ENCODE peak calls at places on chromosomes 5 and 9, in eight cellular contexts. Z is tibial nerve; X is cardiac muscle cell; K is mesendoderm; N is A549; D is CD4-positive, CD25-positive, alpha-beta regulatory T cell; P is SK-N-SH; Y is CD8-positive, alpha-beta T cell. L is an unnamed sample.

GRCh38 chr9:107827884-107828283 is 338.3 kb upstream of the KLF4 start:
- DNase-seq in P (no peak), D (no peak), Y (no peak), K (no peak), Z (no peak), N (no peak), X (no peak), L (no peak)

GRCh38 chr9:98083566-98084135 is 27.1 kb downstream of the NANS start:
- DNase-seq in X (no peak), N (no peak), Z (no peak), D (no peak), Y (no peak), K (no peak), P (no peak), L (no peak)

GRCh38 chr5:179221196-179221876 is 123.9 kb downstream of the ADAMTS2 start:
- DNase-seq in Y (no peak), X (no peak), K (no peak), Z (no peak), D (no peak), N (no peak), P (peak; percentile 21), L (no peak)

GRCh38 chr5:76724871-76725270 is 8.9 kb downstream of the F2R start:
- DNase-seq in Y (no peak), K (peak; percentile 20), P (no peak), N (peak; percentile 35), Z (no peak), D (no peak), X (no peak), L (no peak)

GRCh38 chr9:113328045-113328782 is 11.9 kb downstream of the WDR31 start:
- DNase-seq in N (no peak), K (no peak), Z (no peak), X (no peak), P (no peak), D (no peak), Y (no peak), L (no peak)

GRCh38 chr9:33229359-33230120 is 10.4 kb upstream of the SPINK4 start:
- DNase-seq in Y (no peak), D (no peak), X (no peak), Z (no peak), K (peak; percentile 50), N (peak; percentile 82), P (no peak), L (no peak)

GRCh38 chr9:86945868-86946711 is 1.2 kb downstream of the GAS1 start:
- DNase-seq in K (peak; percentile 77), D (peak; percentile 68), N (peak; percentile 45), P (peak; percentile 82), Z (peak; percentile 28), X (peak; percentile 80), Y (peak; percentile 71), L (peak; percentile 73)

GRCh38 chr5:1769017-1769640 is 30.5 kb downstream of the MRPL36 start:
- DNase-seq in D (no peak), N (no peak), Z (no peak), K (no peak), Y (no peak), X (no peak), P (no peak), L (no peak)

GRCh38 chr5:17190242-17190778 is 27.1 kb upstream of the BASP1 start:
- DNase-seq in D (no peak), P (peak; percentile 35), X (peak; percentile 95), Z (peak; percentile 77), Y (no peak), K (peak; percentile 76), N (peak; percentile 33), L (no peak)

GRCh38 chr5:177455036-177455660 is 8.5 kb downstream of the PRR7 start:
- DNase-seq in K (peak; percentile 90), D (peak; percentile 94), P (peak; percentile 75), Z (no peak), X (peak; percentile 68), Y (peak; percentile 92), N (peak; percentile 84), L (peak; percentile 94)

DNA sequence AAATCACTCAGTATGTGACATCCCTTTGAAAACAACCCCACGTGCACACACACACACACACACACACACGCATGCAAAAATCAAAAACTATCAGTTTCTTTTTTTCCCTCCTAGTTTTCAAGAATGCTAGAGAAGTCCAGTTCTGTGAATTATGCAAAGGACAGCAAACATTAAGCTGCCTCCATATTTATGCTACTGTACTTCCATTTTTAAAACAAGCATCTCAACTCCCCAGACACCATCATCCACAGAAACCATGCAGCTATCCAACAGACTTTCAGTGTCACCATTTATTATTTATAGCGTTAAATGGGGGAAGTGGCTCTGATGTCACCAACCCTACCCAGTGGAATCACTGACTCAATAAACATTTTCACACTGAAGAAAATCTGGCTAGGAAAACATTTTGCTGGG is 1.6 kb downstream of the FBXW11 start:
- DNase-seq in Z (no peak), Y (no peak), P (no peak), D (peak; percentile 18), X (peak; percentile 11), K (no peak), N (no peak), L (peak; percentile 24)
- H3K4me3 ChIP-seq in Z (peak overlapping the region; percentile 98), Y (peak overlapping the region; percentile 96), P (peak overlapping the region; percentile 94), D (peak overlapping the region; percentile 89), X (peak overlapping the region; percentile 90), K (no peak overlapping the region), N (peak overlapping the region; percentile 93), L (no peak overlapping the region)

GRCh38 chr5:95923918-95924559 is 37.6 kb downstream of the ELL2 start:
- DNase-seq in X (no peak), Y (no peak), Z (no peak), K (no peak), N (no peak), P (no peak), D (no peak), L (no peak)

GRCh38 chr5:95920822-95921221 is 40.8 kb downstream of the ELL2 start:
- DNase-seq in P (no peak), D (no peak), N (no peak), K (no peak), X (no peak), Z (no peak), Y (no peak), L (no peak)

GRCh38 chr5:95919658-95920057 is 42.0 kb downstream of the ELL2 start:
- DNase-seq in Z (no peak), P (no peak), K (no peak), Y (no peak), N (no peak), D (no peak), X (no peak), L (no peak)

GRCh38 chr5:95922798-95923197 is 38.9 kb downstream of the ELL2 start:
- DNase-seq in D (no peak), N (no peak), X (no peak), Z (no peak), K (no peak), P (no peak), Y (no peak), L (no peak)

GRCh38 chr5:95921501-95921900 is 40.1 kb downstream of the ELL2 start:
- DNase-seq in K (no peak), D (no peak), X (no peak), Z (no peak), P (no peak), N (no peak), Y (no peak), L (no peak)
- H3K4me1 ChIP-seq in K (no peaks in the 10 kb centered on the region), D (no peaks in the 10 kb centered on the region), X (peaks cover 28% of the 10 kb centered on the region), Z (no peaks in the 10 kb centered on the region), P (no peaks in the 10 kb centered on the region), N (peaks cover 21% of the 10 kb centered on the region), Y (peaks cover 3% of the 10 kb centered on the region), L (no peaks in the 10 kb centered on the region)

GRCh38 chr9:100408541-100409175 is 18.3 kb upstream of the MSANTD3 start:
- DNase-seq in Z (no peak), P (no peak), Y (no peak), K (no peak), X (no peak), D (no peak), N (no peak), L (no peak)

GRCh38 chr9:100409176-100409556 is 17.8 kb upstream of the MSANTD3 start:
- DNase-seq in Z (no peak), K (no peak), N (no peak), X (no peak), D (no peak), Y (no peak), P (no peak), L (no peak)

GRCh38 chr9:100406962-100407361 is 20.0 kb upstream of the MSANTD3 start:
- DNase-seq in X (no peak), Z (no peak), P (no peak), D (no peak), K (no peak), Y (no peak), N (no peak), L (no peak)

GRCh38 chr9:100413839-100414420 is 13.0 kb upstream of the MSANTD3 start:
- DNase-seq in Y (no peak), D (no peak), X (no peak), P (no peak), K (no peak), Z (no peak), N (no peak), L (no peak)

GRCh38 chr9:100411472-100412270 is 15.3 kb upstream of the MSANTD3 start:
- DNase-seq in K (peak; percentile 96), Z (peak; percentile 79), X (peak; percentile 94), D (peak; percentile 80), Y (peak; percentile 89), P (peak; percentile 94), N (peak; percentile 99), L (peak; percentile 88)
- H3K4me3 ChIP-seq in K (peak overlapping the region; percentile 33), Z (peak overlapping the region; percentile 15), X (peak overlapping the region; percentile 33), D (peak overlapping the region; percentile 89), Y (peak overlapping the region; percentile 57), P (peak overlapping the region; percentile 60), N (peak overlapping the region; percentile 50), L (peak overlapping the region; percentile 59)

GRCh38 chr9:34996181-34996904 is 6.8 kb downstream of the DNAJB5 start:
- DNase-seq in X (no peak), Y (no peak), D (no peak), N (no peak), P (peak; percentile 0), K (no peak), Z (no peak), L (no peak)
- H3K4me1 ChIP-seq in X (peaks cover 60% of the 10 kb centered on the region), Y (no peaks in the 10 kb centered on the region), D (no peaks in the 10 kb centered on the region), N (peaks cover 38% of the 10 kb centered on the region), P (peaks cover 35% of the 10 kb centered on the region), K (peaks cover 30% of the 10 kb centered on the region), Z (peaks cover 31% of the 10 kb centered on the region), L (no peaks in the 10 kb centered on the region)

GRCh38 chr5:139549162-139549894 is 11.8 kb upstream of the UBE2D2 start:
- DNase-seq in N (no peak), K (no peak), P (no peak), Z (no peak), D (no peak), X (no peak), Y (no peak), L (no peak)

DNA sequence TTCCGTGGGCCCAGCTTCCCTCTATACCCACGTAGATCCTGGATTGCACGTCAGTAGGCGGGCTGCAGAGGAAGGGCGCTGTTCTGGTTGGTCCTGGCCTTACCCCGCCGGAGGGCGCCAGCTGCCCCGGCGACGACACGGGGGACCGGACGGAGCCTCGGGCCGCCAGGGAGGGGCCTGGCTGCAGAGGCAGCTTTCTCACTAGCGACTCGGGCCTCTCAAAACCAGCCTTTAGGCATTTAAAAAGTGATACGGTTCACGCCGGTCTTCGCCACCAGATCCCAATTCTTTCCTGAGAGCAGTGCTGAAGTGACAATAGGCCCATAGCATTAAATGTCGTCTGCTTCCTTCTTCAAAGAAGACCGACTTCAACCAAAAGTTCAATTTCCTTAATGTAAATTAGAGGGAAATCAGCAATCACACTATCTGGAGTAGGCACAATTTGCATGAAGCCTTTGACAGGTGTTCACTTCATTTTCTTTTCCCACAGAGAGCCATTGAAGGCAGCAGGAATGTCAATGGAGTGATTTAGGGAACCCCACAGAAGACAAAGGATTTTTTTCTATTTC is 17.6 kb upstream of the UBE2D2 start:
- DNase-seq in D (peak; percentile 50), P (peak; percentile 59), N (no peak), Z (peak; percentile 14), Y (peak; percentile 44), X (peak; percentile 59), K (peak; percentile 84), L (peak; percentile 34)
- H3K4me3 ChIP-seq in D (peak overlapping the region; percentile 48), P (no peak overlapping the region), N (no peak overlapping the region), Z (no peak overlapping the region), Y (peak overlapping the region; percentile 47), X (no peak overlapping the region), K (no peak overlapping the region), L (no peak overlapping the region)